ENCODE peak calls at places on chromosome 4, in four cellular contexts. One of them, this sample, is unnamed.

GRCh38 chr4:123824524-123824923 is 427.9 kb downstream of the SPRY1 start:
- DNase-seq in upper lobe of left lung: no peak
- DNase-seq in hepatocyte: no peak
- DNase-seq in prostate gland: no peak
- DNase-seq in this sample: no peak

GRCh38 chr4:10584042-10584441 is 100.5 kb downstream of the CLNK start:
- DNase-seq in upper lobe of left lung: no peak
- DNase-seq in hepatocyte: peak; percentile 51
- DNase-seq in prostate gland: no peak
- DNase-seq in this sample: no peak

GRCh38 chr4:151431728-151432127 is 22.8 kb downstream of the FHIP1A start:
- DNase-seq in upper lobe of left lung: no peak
- DNase-seq in hepatocyte: no peak
- DNase-seq in prostate gland: no peak
- DNase-seq in this sample: no peak

GRCh38 chr4:56049428-56050212 is 100.9 kb downstream of the CEP135 start:
- DNase-seq in upper lobe of left lung: peak; percentile 85
- DNase-seq in hepatocyte: peak; percentile 56
- DNase-seq in prostate gland: no peak
- DNase-seq in this sample: no peak

GRCh38 chr4:119559044-119559647 is 69.5 kb downstream of the PDE5A start:
- DNase-seq in upper lobe of left lung: no peak
- DNase-seq in hepatocyte: peak; percentile 56
- DNase-seq in prostate gland: no peak
- DNase-seq in this sample: no peak

GRCh38 chr4:88318751-88319350 is 34.5 kb upstream of the PPM1K start:
- DNase-seq in upper lobe of left lung: no peak
- DNase-seq in hepatocyte: no peak
- DNase-seq in prostate gland: peak; percentile 71
- DNase-seq in this sample: no peak

GRCh38 chr4:180617203-180617602 is 1626.0 kb upstream of the TENM3 start:
- DNase-seq in upper lobe of left lung: no peak
- DNase-seq in hepatocyte: peak; percentile 71
- DNase-seq in prostate gland: no peak
- DNase-seq in this sample: no peak

GRCh38 chr4:163697121-163697520 is 202.6 kb downstream of the TMA16 start:
- DNase-seq in upper lobe of left lung: no peak
- DNase-seq in hepatocyte: no peak
- DNase-seq in prostate gland: no peak
- DNase-seq in this sample: no peak

GRCh38 chr4:66606215-66606614 is 935.9 kb upstream of the EPHA5 start:
- DNase-seq in upper lobe of left lung: no peak
- DNase-seq in hepatocyte: no peak
- DNase-seq in prostate gland: no peak
- DNase-seq in this sample: no peak

GRCh38 chr4:114077610-114078009 is 98.2 kb upstream of the ARSJ start:
- DNase-seq in upper lobe of left lung: no peak
- DNase-seq in hepatocyte: no peak
- DNase-seq in prostate gland: no peak
- DNase-seq in this sample: no peak

GRCh38 chr4:182973421-182974340 is 56.5 kb upstream of the DCTD start:
- DNase-seq in upper lobe of left lung: no peak
- DNase-seq in hepatocyte: no peak
- DNase-seq in prostate gland: no peak
- DNase-seq in this sample: no peak

GRCh38 chr4:124483043-124483906 is 229.3 kb downstream of the ANKRD50 start:
- DNase-seq in upper lobe of left lung: no peak
- DNase-seq in hepatocyte: peak; percentile 47
- DNase-seq in prostate gland: no peak
- DNase-seq in this sample: no peak

GRCh38 chr4:26267087-26267486 is 53.7 kb upstream of the RBPJ start:
- DNase-seq in upper lobe of left lung: no peak
- DNase-seq in hepatocyte: peak; percentile 19
- DNase-seq in prostate gland: peak; percentile 41
- DNase-seq in this sample: no peak

GRCh38 chr4:43132010-43132582 is 239.6 kb downstream of the GRXCR1 start:
- DNase-seq in upper lobe of left lung: peak; percentile 9
- DNase-seq in hepatocyte: peak; percentile 85
- DNase-seq in prostate gland: peak; percentile 19
- DNase-seq in this sample: no peak

GRCh38 chr4:8700576-8700975 is 108.0 kb downstream of the CPZ start:
- DNase-seq in upper lobe of left lung: no peak
- DNase-seq in hepatocyte: no peak
- DNase-seq in prostate gland: no peak
- DNase-seq in this sample: peak; percentile 79

GRCh38 chr4:183443609-183444148 is 757 bp upstream of the CDKN2AIP start:
- DNase-seq in upper lobe of left lung: no peak
- DNase-seq in hepatocyte: no peak
- DNase-seq in prostate gland: peak; percentile 63
- DNase-seq in this sample: no peak

GRCh38 chr4:186936496-186937375 is 213.1 kb upstream of the FAT1 start:
- DNase-seq in upper lobe of left lung: no peak
- DNase-seq in hepatocyte: peak; percentile 75
- DNase-seq in prostate gland: no peak
- DNase-seq in this sample: no peak

GRCh38 chr4:157700898-157701694 is 471.7 kb downstream of the GASK1B start:
- DNase-seq in upper lobe of left lung: no peak
- DNase-seq in hepatocyte: no peak
- DNase-seq in prostate gland: no peak
- DNase-seq in this sample: no peak

GRCh38 chr4:184745747-184746531 is 12.0 kb upstream of the CENPU start:
- DNase-seq in upper lobe of left lung: no peak
- DNase-seq in hepatocyte: peak; percentile 88
- DNase-seq in prostate gland: peak; percentile 85
- DNase-seq in this sample: no peak

GRCh38 chr4:184746532-184746870 is 12.6 kb upstream of the CENPU start:
- DNase-seq in upper lobe of left lung: no peak
- DNase-seq in hepatocyte: peak; percentile 58
- DNase-seq in prostate gland: peak; percentile 92
- DNase-seq in this sample: no peak

GRCh38 chr4:184744251-184744650 is 10.4 kb upstream of the CENPU start:
- DNase-seq in upper lobe of left lung: no peak
- DNase-seq in hepatocyte: no peak
- DNase-seq in prostate gland: no peak
- DNase-seq in this sample: no peak

GRCh38 chr4:184740965-184741364 is 7.1 kb upstream of the CENPU start:
- DNase-seq in upper lobe of left lung: peak; percentile 74
- DNase-seq in hepatocyte: no peak
- DNase-seq in prostate gland: no peak
- DNase-seq in this sample: no peak
- TF ChIP-seq CTCF in upper lobe of left lung: no peak
- TF ChIP-seq CTCF in hepatocyte: no peak
- TF ChIP-seq CTCF in prostate gland: no peak
- TF ChIP-seq CTCF in this sample: no peak

GRCh38 chr4:40264995-40265909 is 68.4 kb downstream of the RHOH start:
- DNase-seq in upper lobe of left lung: no peak
- DNase-seq in hepatocyte: peak; percentile 30
- DNase-seq in prostate gland: no peak
- DNase-seq in this sample: peak; percentile 85

GRCh38 chr4:40269133-40269532 is 66.0 kb upstream of the CHRNA9 start:
- DNase-seq in upper lobe of left lung: no peak
- DNase-seq in hepatocyte: no peak
- DNase-seq in prostate gland: no peak
- DNase-seq in this sample: no peak

GRCh38 chr4:40275065-40275464 is 60.1 kb upstream of the CHRNA9 start:
- DNase-seq in upper lobe of left lung: no peak
- DNase-seq in hepatocyte: no peak
- DNase-seq in prostate gland: no peak
- DNase-seq in this sample: no peak

GRCh38 chr4:40265910-40266274 is 69.1 kb downstream of the RHOH start:
- DNase-seq in upper lobe of left lung: no peak
- DNase-seq in hepatocyte: no peak
- DNase-seq in prostate gland: no peak
- DNase-seq in this sample: no peak

GRCh38 chr4:40270609-40271008 is 64.5 kb upstream of the CHRNA9 start:
- DNase-seq in upper lobe of left lung: no peak
- DNase-seq in hepatocyte: no peak
- DNase-seq in prostate gland: no peak
- DNase-seq in this sample: no peak
- TF ChIP-seq CTCF in upper lobe of left lung: no peak
- TF ChIP-seq CTCF in hepatocyte: no peak
- TF ChIP-seq CTCF in prostate gland: no peak
- TF ChIP-seq CTCF in this sample: no peak

DNA sequence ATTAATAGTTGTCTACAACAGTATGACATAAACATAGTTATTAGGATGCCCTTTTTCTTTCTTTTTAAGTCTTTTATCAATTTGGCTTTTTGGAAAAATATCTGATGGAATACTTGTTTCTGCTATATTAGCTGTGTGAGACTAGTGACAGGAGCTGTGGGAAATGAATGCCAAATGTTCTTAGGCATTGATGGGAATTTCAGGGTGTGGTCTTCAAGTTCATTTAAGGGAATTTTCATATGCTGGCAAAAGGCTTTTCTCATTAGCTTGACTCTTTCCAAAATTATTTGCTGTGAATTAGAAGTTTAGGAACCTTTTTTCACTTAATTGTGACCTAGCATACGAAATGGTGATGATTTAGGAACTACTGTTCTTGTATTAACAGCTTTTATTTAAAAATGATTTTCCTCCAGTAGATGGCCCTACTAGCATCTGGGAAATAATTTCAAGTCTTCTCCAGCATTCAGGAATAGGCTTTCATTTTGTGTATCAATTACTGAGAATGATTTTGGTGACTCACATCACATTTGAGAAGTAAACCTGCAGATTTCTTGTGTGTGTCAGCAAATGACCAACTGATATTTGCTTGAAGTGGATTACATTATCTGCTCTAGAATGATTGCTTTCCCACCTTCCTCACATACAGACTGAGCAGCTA is 70.9 kb downstream of the HTT start:
- DNase-seq in upper lobe of left lung: no peak
- DNase-seq in hepatocyte: no peak
- DNase-seq in prostate gland: no peak
- DNase-seq in this sample: no peak
- TF ChIP-seq CTCF in upper lobe of left lung: no peak
- TF ChIP-seq CTCF in hepatocyte: peak; percentile 31
- TF ChIP-seq CTCF in prostate gland: no peak
- TF ChIP-seq CTCF in this sample: peak; percentile 43

GRCh38 chr4:41751325-41752061 is 3.0 kb upstream of the PHOX2B start:
- DNase-seq in upper lobe of left lung: peak; percentile 67
- DNase-seq in hepatocyte: no peak
- DNase-seq in prostate gland: no peak
- DNase-seq in this sample: no peak
- TF ChIP-seq CTCF in upper lobe of left lung: no peak
- TF ChIP-seq CTCF in hepatocyte: no peak
- TF ChIP-seq CTCF in prostate gland: no peak
- TF ChIP-seq CTCF in this sample: no peak

DNA sequence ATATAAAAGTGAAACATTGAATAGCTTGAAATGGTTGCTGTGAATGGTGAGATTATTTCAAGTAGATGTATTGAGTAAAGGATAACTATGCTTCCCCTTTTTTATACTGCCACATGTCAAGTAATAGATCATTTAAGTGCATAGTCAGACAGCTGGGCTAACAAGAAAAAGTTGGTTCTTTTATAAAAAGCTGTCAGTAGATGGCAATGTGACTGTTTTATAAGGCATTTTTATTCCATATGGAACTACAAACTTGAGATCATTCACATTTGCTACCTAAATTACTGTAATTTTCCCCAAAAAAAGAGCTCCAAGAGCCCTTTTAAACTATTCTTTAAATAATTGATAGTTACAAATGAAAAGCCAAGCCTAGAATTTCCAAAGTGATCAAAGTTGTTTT is 831.0 kb downstream of the C4orf33 start:
- DNase-seq in upper lobe of left lung: no peak
- DNase-seq in hepatocyte: peak; percentile 18
- DNase-seq in prostate gland: no peak
- DNase-seq in this sample: no peak
- TF ChIP-seq CTCF in upper lobe of left lung: no peak
- TF ChIP-seq CTCF in hepatocyte: peak; percentile 42
- TF ChIP-seq CTCF in prostate gland: no peak
- TF ChIP-seq CTCF in this sample: peak; percentile 66

DNA sequence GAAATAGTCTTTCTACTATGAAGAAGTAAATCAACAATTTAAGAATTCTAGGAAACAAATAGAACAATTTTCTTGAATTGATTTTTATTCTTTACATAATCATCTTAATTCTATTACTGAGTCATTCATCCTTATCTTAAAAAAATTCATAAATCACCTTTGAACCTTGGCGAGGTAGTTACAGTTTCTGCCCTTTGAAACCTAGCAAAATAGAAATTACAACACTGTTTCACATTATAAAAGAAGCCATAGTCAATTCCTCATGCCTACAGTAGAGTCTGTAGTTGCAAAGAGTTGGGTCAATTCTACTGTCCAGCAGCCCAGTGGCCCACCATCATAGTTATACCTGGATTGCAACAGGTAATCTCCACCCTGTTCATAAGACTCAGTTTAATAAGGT is 7.3 kb downstream of the SMIM31 start:
- DNase-seq in upper lobe of left lung: no peak
- DNase-seq in hepatocyte: no peak
- DNase-seq in prostate gland: no peak
- DNase-seq in this sample: no peak
- TF ChIP-seq CTCF in upper lobe of left lung: no peak
- TF ChIP-seq CTCF in hepatocyte: no peak
- TF ChIP-seq CTCF in prostate gland: no peak
- TF ChIP-seq CTCF in this sample: no peak

This sample was measured in osteocyte.